ENCODE peak calls at places on chromosomes 11 and 22, in six cellular contexts. I is stomach, T is OCI-LY7, D is H9, X is mesenchymal stem cell, W is fibroblast of lung. J is an unnamed sample.

GRCh38 chr11:2498750-2499149 is 53.9 kb downstream of the KCNQ1 start:
- DNase-seq in T (no peak), I (peak; percentile 21), W (no peak), D (no peak), X (no peak), J (no peak)

GRCh38 chr11:118106789-118107335 is 20.1 kb upstream of the SMIM35 start:
- DNase-seq in X (no peak), W (no peak), D (no peak), I (no peak), T (no peak), J (no peak)

GRCh38 chr11:7490054-7490453 is 4.7 kb downstream of the OLFML1 start:
- DNase-seq in W (peak; percentile 76), T (no peak), X (peak; percentile 9), D (no peak), I (no peak), J (peak; percentile 2)

GRCh38 chr22:48793949-48794348 is 1033.7 kb downstream of the BRD1 start:
- DNase-seq in W (no peak), T (no peak), X (no peak), D (no peak), I (no peak), J (no peak)

GRCh38 chr11:208917-209260 is 1.4 kb downstream of the RIC8A start:
- DNase-seq in I (no peak), X (no peak), T (peak; percentile 30), W (no peak), D (no peak), J (no peak)

GRCh38 chr22:39467390-39467901 is 10.6 kb downstream of the MGAT3 start:
- DNase-seq in I (no peak), T (no peak), X (no peak), D (no peak), W (no peak), J (no peak)

GRCh38 chr11:87356428-87356827 is 318.7 kb downstream of the TMEM135 start:
- DNase-seq in X (no peak), W (no peak), I (no peak), D (no peak), T (peak; percentile 40), J (no peak)

GRCh38 chr11:119509969-119510401 is 87.0 kb upstream of the THY1 start:
- DNase-seq in W (peak; percentile 88), I (no peak), D (no peak), X (peak; percentile 80), T (peak; percentile 36), J (peak; percentile 93)

GRCh38 chr11:93570759-93571413 is 27.7 kb upstream of the SMCO4 start:
- DNase-seq in W (peak; percentile 78), I (no peak), T (no peak), D (no peak), X (peak; percentile 42), J (peak; percentile 66)

GRCh38 chr11:69962152-69962551 is 116.0 kb upstream of the ANO1 start:
- DNase-seq in D (no peak), I (peak; percentile 57), T (no peak), W (peak; percentile 44), X (peak; percentile 55), J (peak; percentile 59)

GRCh38 chr11:830295-831131 is 2.2 kb upstream of the CD151 start:
- DNase-seq in I (peak; percentile 72), D (peak; percentile 92), X (peak; percentile 79), W (peak; percentile 55), T (peak; percentile 48), J (no peak)

GRCh38 chr11:83249972-83250593 is 36.1 kb downstream of the CCDC90B start:
- DNase-seq in I (no peak), D (no peak), X (peak; percentile 59), T (peak; percentile 73), W (peak; percentile 75), J (no peak)

GRCh38 chr11:62599069-62599696 is 2.5 kb downstream of the MTA2 start:
- DNase-seq in D (peak; percentile 98), I (peak; percentile 89), W (peak; percentile 99), T (peak; percentile 99), X (peak; percentile 99), J (peak; percentile 97)

GRCh38 chr11:59778122-59778521 is 22.9 kb downstream of the STX3 start:
- DNase-seq in D (no peak), T (no peak), I (peak; percentile 52), W (no peak), X (no peak), J (no peak)

GRCh38 chr11:81444306-81444705 is 1289.4 kb downstream of the FAM181B start:
- DNase-seq in X (no peak), I (no peak), T (no peak), D (no peak), W (no peak), J (no peak)

GRCh38 chr11:36399745-36400144 is 103.7 kb downstream of the PRR5L start:
- DNase-seq in W (no peak), D (no peak), X (no peak), T (no peak), I (no peak), J (no peak)

GRCh38 chr11:66488957-66489356 is 8.7 kb downstream of the DPP3 start:
- DNase-seq in X (no peak), I (no peak), W (no peak), T (no peak), D (no peak), J (no peak)

GRCh38 chr11:130999086-130999485 is 82.8 kb upstream of the SNX19 start:
- DNase-seq in W (peak; percentile 71), X (peak; percentile 45), T (no peak), D (no peak), I (no peak), J (peak; percentile 83)

GRCh38 chr11:65355776-65356393 is 1.3 kb downstream of the TIGD3 start:
- DNase-seq in D (peak; percentile 51), T (no peak), I (no peak), X (peak; percentile 50), W (peak; percentile 31), J (no peak)

DNA sequence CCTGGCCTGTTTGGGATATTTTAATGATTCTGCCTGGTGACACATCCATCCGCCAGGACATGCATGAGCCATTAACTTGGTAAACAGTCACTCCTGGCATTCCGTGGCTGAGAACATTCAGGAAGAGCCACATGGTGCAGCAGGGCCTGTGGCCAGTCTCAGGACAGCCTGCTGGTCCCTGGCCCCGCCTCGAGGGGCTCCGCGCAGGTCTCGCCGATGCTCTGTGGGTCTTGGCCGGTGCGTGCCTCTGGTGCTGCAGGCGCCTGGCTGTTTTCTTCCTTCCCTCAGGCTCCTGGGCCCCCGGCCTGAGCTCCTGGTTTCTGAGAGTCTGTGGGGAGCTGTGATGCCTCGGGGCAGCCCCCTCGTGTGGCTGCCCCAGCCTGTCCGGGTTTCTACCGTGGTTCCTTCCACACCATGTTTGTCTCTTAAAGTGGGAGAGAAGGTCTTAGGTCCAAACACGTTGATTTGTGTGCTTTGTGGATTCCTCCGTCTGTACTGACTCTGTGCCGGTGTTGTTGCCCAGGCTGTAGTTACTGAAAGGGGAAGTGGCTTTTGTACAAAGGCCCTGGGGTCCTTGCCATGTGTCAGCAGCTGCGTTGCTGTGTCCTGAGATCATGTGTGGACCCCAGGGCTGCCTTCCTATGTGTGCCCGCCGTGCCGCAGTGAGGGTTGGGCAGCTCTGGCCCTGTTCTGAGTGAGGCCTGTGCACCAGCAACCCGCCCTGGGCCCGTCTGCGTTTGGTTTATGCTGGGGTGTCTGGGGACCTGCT is 6.5 kb downstream of the TRABD start:
- DNase-seq in X (no peak), I (peak; percentile 39), W (no peak), D (no peak), T (peak; percentile 83), J (no peak)
- H3K27ac ChIP-seq in X (no peak overlapping the region), I (peak overlapping the region; percentile 85), W (no peak overlapping the region), D (no peak overlapping the region), T (peak overlapping the region; percentile 99), J (no peak overlapping the region)

GRCh38 chr11:64262271-64263002 is 11.1 kb downstream of the PLCB3 start:
- DNase-seq in I (no peak), T (no peak), D (no peak), W (no peak), X (no peak), J (no peak)
- H3K27ac ChIP-seq in I (no peak overlapping the region), T (no peak overlapping the region), D (no peak overlapping the region), W (no peak overlapping the region), X (peak overlapping the region; percentile 66), J (peak overlapping the region; percentile 34)

DNA sequence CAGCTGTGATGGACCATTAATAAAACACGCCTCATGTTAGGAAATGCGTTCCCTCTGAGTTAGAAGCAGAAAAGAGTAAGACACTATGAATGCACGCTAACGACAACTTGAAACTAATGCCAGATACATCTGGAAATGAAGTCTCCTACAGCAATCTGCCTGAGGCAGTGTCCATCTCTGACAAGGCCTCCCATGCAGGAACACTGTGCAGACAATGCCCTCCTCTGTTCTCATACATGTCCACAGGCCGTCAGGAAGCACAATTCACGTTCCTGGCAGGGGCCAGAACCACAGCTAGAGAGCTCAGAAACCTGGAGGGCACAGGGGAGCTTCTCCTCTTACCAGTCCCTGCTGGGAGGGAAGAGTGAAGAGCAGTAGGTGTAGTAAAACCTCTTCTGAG is 41.3 kb upstream of the CYP2D6 start:
- DNase-seq in I (no peak), W (no peak), X (no peak), D (no peak), T (no peak), J (no peak)
- H3K27ac ChIP-seq in I (peak overlapping the region; percentile 11), W (no peak overlapping the region), X (no peak overlapping the region), D (no peak overlapping the region), T (peak overlapping the region; percentile 18), J (no peak overlapping the region)

DNA sequence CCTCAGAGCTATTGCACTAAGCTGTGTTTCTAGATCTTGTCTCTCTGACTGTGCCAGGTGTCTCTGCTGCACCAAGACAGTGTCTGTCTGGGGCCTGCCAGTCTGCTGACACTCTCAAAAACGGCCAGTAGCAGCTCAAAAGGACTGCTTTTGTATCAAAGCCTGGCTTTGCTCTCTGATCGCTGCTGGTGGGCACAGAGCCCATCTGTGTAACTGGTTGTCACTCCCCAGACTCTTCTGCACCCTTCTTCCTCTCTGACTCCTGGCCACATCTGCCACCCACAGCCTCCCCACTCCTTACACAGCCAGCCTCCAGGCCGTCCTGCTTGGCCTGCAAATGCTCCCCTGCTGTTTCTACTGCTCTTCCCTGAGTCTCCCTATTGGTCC is 26.5 kb downstream of the MED15 start:
- DNase-seq in W (no peak), T (no peak), D (no peak), I (no peak), X (no peak), J (no peak)
- H3K27ac ChIP-seq in W (peak overlapping the region; percentile 57), T (no peak overlapping the region), D (no peak overlapping the region), I (peak overlapping the region; percentile 73), X (peak overlapping the region; percentile 86), J (no peak overlapping the region)

DNA sequence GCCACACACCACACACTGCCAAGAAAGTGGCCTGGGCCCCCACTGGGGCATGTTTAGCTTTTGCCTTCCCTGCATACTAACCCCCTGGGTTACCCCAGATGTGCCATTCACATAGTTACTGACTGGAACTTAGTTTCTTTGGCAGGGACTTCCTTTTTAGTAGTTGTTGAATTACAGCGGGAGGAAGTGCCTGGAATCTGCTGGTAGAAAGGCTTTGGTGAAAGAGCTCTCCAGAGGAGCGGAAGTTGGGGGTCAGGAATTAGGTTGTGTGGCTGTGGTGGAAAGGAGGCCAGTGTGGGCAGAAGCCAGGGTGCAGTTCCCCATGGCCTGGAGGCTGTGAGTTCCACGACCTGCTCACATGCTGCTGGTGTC is 69.0 kb downstream of the MED15 start:
- DNase-seq in W (no peak), I (no peak), D (no peak), X (no peak), T (no peak), J (no peak)
- H3K27ac ChIP-seq in W (no peak overlapping the region), I (no peak overlapping the region), D (no peak overlapping the region), X (no peak overlapping the region), T (no peak overlapping the region), J (no peak overlapping the region)

DNA sequence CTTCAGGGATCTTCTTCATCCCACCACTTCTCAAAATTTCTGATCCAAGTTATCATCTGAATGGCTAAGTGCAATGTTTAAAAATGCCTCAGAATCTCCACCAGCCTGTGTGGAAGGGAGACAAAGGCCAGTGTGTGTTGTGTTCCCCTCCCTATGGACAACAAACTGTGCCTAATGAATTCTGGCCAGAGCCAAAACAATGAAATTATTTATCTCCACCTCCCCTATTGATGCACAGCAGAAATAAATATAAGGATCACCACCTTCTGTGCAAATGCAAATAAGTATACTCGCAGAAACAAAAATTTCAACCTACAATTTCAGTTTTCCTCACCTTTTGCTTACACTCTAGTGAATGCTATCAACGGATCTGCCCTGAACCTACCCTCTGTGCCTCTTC is 75.8 kb downstream of the GAB2 start:
- DNase-seq in I (no peak), D (no peak), X (no peak), T (no peak), W (no peak), J (no peak)
- H3K27ac ChIP-seq in I (no peak overlapping the region), D (no peak overlapping the region), X (no peak overlapping the region), T (no peak overlapping the region), W (no peak overlapping the region), J (no peak overlapping the region)

J was measured in astrocyte.